ENCODE peak calls at places on chromosome 3, in eight cellular contexts. B, J, Q, T, H, Z, C and X are unnamed samples.

GRCh38 chr3:107249132-107249531 is 128.1 kb upstream of the CCDC54 start:
- DNase-seq in J (no peak), Q (no peak), C (no peak), T (no peak), H (no peak), B (no peak), Z (no peak), X (no peak)

GRCh38 chr3:131561511-131561910 is 58.7 kb upstream of the MRPL3 start:
- DNase-seq in C (no peak), B (no peak), Q (no peak), T (no peak), J (no peak), Z (no peak), H (peak; percentile 67), X (no peak)

GRCh38 chr3:134326760-134327593 is 47.3 kb downstream of the AMOTL2 start:
- DNase-seq in Z (peak; percentile 92), T (no peak), J (peak; percentile 70), Q (peak; percentile 75), B (no peak), C (peak; percentile 78), H (peak; percentile 98), X (no peak)

GRCh38 chr3:71859128-71859519 is 74.2 kb upstream of the PROK2 start:
- DNase-seq in Q (no peak), J (no peak), C (no peak), B (peak; percentile 41), H (no peak), T (no peak), Z (peak; percentile 6), X (no peak)

GRCh38 chr3:98962189-98962930 is 60.9 kb upstream of the DCBLD2 start:
- DNase-seq in T (no peak), J (no peak), Q (no peak), Z (peak; percentile 84), C (no peak), B (no peak), H (peak; percentile 99), X (no peak)

GRCh38 chr3:114299421-114299820 is 5.6 kb downstream of the TIGIT start:
- DNase-seq in T (no peak), J (peak; percentile 25), Z (no peak), B (no peak), C (no peak), Q (no peak), H (no peak), X (no peak)

GRCh38 chr3:40083066-40083465 is 226.4 kb upstream of the EIF1B start:
- DNase-seq in C (no peak), Q (no peak), H (no peak), J (no peak), B (no peak), T (no peak), Z (no peak), X (no peak)

GRCh38 chr3:148763921-148764320 is 63.7 kb upstream of the CPB1 start:
- DNase-seq in Q (no peak), B (no peak), T (no peak), Z (peak; percentile 4), C (no peak), J (no peak), H (no peak), X (no peak)

GRCh38 chr3:127590282-127590592 is 296 bp downstream of the TPRA1 start:
- DNase-seq in Z (no peak), C (no peak), B (no peak), J (no peak), H (no peak), Q (no peak), T (no peak), X (no peak)

GRCh38 chr3:184611606-184612304 is 50.2 kb downstream of the EPHB3 start:
- DNase-seq in B (no peak), Z (peak; percentile 18), Q (peak; percentile 76), H (no peak), T (no peak), C (no peak), J (no peak), X (no peak)

GRCh38 chr3:48400824-48401433 is 28.9 kb downstream of the FBXW12 start:
- DNase-seq in H (peak; percentile 24), Q (no peak), J (peak; percentile 71), C (peak; percentile 77), Z (peak; percentile 67), B (peak; percentile 71), T (peak; percentile 49), X (peak; percentile 63)

GRCh38 chr3:112231727-112232126 is 62.3 kb downstream of the SLC9C1 start:
- DNase-seq in B (no peak), T (no peak), J (no peak), Q (no peak), Z (no peak), C (no peak), H (no peak), X (no peak)

GRCh38 chr3:65899226-65899625 is 139.5 kb downstream of the MAGI1 start:
- DNase-seq in T (no peak), J (no peak), B (no peak), Z (no peak), Q (no peak), H (no peak), C (no peak), X (no peak)

GRCh38 chr3:188720636-188721035 is 451.1 kb upstream of the TPRG1 start:
- DNase-seq in Z (peak; percentile 38), C (no peak), B (no peak), J (no peak), H (no peak), T (no peak), Q (no peak), X (no peak)

GRCh38 chr3:155744626-155745324 is at the start of gene PLCH1:
- DNase-seq in Q (peak; percentile 49), T (peak; percentile 78), H (peak; percentile 59), J (peak; percentile 79), C (peak; percentile 42), Z (peak; percentile 48), B (peak; percentile 79), X (peak; percentile 90)

GRCh38 chr3:55716611-55717225 is 229.6 kb upstream of the WNT5A start:
- DNase-seq in J (no peak), Q (no peak), H (no peak), B (no peak), C (no peak), T (no peak), Z (no peak), X (no peak)

GRCh38 chr3:4302747-4303146 is 422 bp upstream of the SETMAR start:
- DNase-seq in C (no peak), B (no peak), H (no peak), T (no peak), Q (no peak), J (peak; percentile 15), Z (no peak), X (peak; percentile 29)

GRCh38 chr3:13556214-13556613 is 7.3 kb downstream of the FBLN2 start:
- DNase-seq in T (no peak), Q (no peak), B (no peak), H (no peak), C (no peak), Z (no peak), J (no peak), X (no peak)

GRCh38 chr3:143234521-143234920 is 115.0 kb downstream of the CHST2 start:
- DNase-seq in H (peak; percentile 75), C (no peak), B (no peak), T (no peak), J (no peak), Z (no peak), Q (no peak), X (no peak)

GRCh38 chr3:120039642-120040610 is 54.3 kb downstream of the GSK3B start:
- DNase-seq in J (no peak), C (no peak), B (no peak), T (no peak), H (peak; percentile 9), Z (no peak), Q (no peak), X (no peak)
- H3K9me3 ChIP-seq in J (no peaks in the 10 kb centered on the region), C (peaks cover 21% of the 10 kb centered on the region), B (peaks cover 24% of the 10 kb centered on the region), T (peaks cover 12% of the 10 kb centered on the region), H (peaks cover 17% of the 10 kb centered on the region), Z (no peaks in the 10 kb centered on the region), Q (no peaks in the 10 kb centered on the region), X (no peaks in the 10 kb centered on the region)

DNA sequence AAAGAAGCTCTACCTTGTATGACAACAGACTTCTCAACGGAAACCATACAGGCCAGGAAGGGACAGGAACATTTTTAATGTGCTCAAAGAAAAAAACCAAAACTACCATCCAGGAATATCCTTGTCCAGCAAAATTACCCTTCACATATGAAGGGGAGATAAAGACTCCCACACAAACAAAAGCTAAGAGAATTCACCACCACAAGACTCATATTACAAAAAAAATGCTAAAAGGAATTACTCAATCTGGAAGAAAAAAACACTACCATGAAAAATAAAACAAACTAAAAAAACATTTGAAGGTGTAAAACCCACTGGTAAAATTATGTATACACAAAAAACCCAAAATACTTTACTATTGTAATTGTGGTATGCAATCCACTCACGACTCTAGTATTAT is 57.2 kb downstream of the DLG1 start:
- DNase-seq in Z (no peak), T (no peak), J (no peak), H (peak; percentile 39), B (no peak), C (no peak), Q (no peak), X (no peak)
- H3K9me3 ChIP-seq in Z (no peaks in the 10 kb centered on the region), T (peaks cover 8% of the 10 kb centered on the region), J (no peaks in the 10 kb centered on the region), H (peaks cover 13% of the 10 kb centered on the region), B (peaks cover 17% of the 10 kb centered on the region), C (peaks cover 8% of the 10 kb centered on the region), Q (no peaks in the 10 kb centered on the region), X (no peaks in the 10 kb centered on the region)

GRCh38 chr3:44734646-44735168 is 5.3 kb downstream of the ZNF501 start:
- DNase-seq in Q (no peak), C (no peak), H (no peak), J (no peak), Z (peak; percentile 4), B (no peak), T (no peak), X (no peak)

DNA sequence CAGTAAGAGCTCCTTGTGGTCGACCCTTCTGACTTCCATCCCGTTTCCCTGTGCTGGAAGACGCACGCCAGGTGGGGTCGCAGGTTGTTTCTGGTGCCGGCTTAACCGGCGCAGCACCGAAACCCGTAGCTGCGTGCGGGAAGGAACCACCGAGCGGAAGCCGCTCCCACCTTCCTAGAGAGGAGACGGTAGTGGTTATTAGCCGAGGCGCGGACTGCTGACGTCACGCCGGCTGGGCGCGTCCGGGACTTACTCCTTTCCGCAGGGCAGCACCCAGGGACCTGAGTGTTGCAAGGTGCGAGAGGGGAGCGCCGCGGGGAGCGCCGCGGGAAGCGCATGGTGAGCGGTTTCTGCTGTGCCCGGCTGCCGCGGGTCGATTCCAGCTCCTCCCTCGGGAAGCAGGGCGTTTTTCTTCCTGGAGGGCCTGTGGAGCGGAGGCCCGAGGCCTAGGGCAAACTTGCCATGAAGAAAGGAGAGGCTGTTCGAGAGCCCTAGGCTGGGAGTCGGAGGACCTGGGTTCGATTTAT is at the start of gene ZNF501:
- DNase-seq in C (peak; percentile 83), J (peak; percentile 92), B (peak; percentile 95), Z (peak; percentile 96), T (peak; percentile 96), H (peak; percentile 89), Q (peak; percentile 91), X (peak; percentile 96)
- H3K9me3 ChIP-seq in C (peaks cover 71% of the 10 kb centered on the region), J (no peaks in the 10 kb centered on the region), B (peaks cover 67% of the 10 kb centered on the region), Z (peaks cover 1% of the 10 kb centered on the region), T (peaks cover 12% of the 10 kb centered on the region), H (peaks cover 55% of the 10 kb centered on the region), Q (peaks cover 6% of the 10 kb centered on the region), X (no peaks in the 10 kb centered on the region)

DNA sequence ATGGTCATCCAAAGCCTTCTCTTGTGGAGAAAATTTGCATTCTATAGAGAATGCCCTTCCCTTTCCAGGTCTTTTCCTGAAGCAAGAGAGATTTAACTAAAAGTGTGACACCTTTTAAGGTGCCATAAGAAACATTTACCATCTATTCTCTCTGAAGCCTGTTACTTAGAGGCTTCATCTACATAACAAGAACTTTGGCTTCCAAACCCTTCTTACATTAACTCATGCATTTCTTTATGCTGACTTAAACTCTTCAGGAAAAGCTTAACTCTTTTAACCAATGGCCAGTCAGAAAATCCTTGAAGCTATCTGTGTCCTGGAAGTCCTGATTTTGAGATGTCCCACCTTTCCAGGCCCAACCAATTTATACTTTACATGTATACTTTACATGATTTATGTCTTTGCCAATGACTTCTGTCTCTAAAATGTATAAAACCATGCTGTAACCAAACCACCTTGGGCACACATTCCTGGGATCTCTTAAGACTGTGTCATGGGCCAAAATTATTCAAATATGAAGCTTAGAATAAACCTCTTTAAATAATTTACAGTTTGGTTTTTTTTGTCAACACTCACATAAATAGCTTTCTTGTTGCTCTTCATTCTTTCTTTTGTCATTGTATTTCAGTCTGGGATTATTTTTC is 472.6 kb upstream of the NECTIN3 start:
- DNase-seq in Q (no peak), J (no peak), Z (peak; percentile 6), H (peak; percentile 65), C (no peak), B (no peak), T (no peak), X (no peak)
- H3K9me3 ChIP-seq in Q (no peaks in the 10 kb centered on the region), J (no peaks in the 10 kb centered on the region), Z (no peaks in the 10 kb centered on the region), H (no peaks in the 10 kb centered on the region), C (no peaks in the 10 kb centered on the region), B (no peaks in the 10 kb centered on the region), T (peaks cover 3% of the 10 kb centered on the region), X (no peaks in the 10 kb centered on the region)